ENCODE peak calls at places on chromosomes 5 and 9, in nine cellular contexts. One of them, this sample, is unnamed.

GRCh38 chr9:2872307-2872940 is 28.5 kb upstream of the PUM3 start:
- DNase-seq in fibroblast of the aortic adventitia: peak; percentile 48
- DNase-seq in T47D: peak; percentile 51
- DNase-seq in sigmoid colon: no peak
- DNase-seq in activated naive CD8-positive, alpha-beta T cell treated with anti-CD3 and anti-CD28 coated beads, Interleukin-2, amount 10 ng/mL, durations not matched to agents 7 days and 5 days: no peak
- DNase-seq in hypothalamus: no peak
- DNase-seq in G401: peak; percentile 78
- DNase-seq in stimulated activated CD8-positive, alpha-beta memory T cell treated with anti-CD3 and anti-CD28 coated beads, Interleukin-12 subunit alpha, Interleukin-12 subunit beta, amount 100 ng/mL, for 1 hour: no peak
- DNase-seq in lung: no peak
- DNase-seq in this sample: peak; percentile 75

GRCh38 chr5:142568271-142568995 is 117.5 kb downstream of the FGF1 start:
- DNase-seq in fibroblast of the aortic adventitia: peak; percentile 41
- DNase-seq in T47D: no peak
- DNase-seq in sigmoid colon: peak; percentile 72
- DNase-seq in activated naive CD8-positive, alpha-beta T cell treated with anti-CD3 and anti-CD28 coated beads, Interleukin-2, amount 10 ng/mL, durations not matched to agents 7 days and 5 days: no peak
- DNase-seq in hypothalamus: no peak
- DNase-seq in G401: no peak
- DNase-seq in stimulated activated CD8-positive, alpha-beta memory T cell treated with anti-CD3 and anti-CD28 coated beads, Interleukin-12 subunit alpha, Interleukin-12 subunit beta, amount 100 ng/mL, for 1 hour: no peak
- DNase-seq in lung: no peak
- DNase-seq in this sample: no peak

GRCh38 chr5:59757442-59757841 is 136.1 kb downstream of the PDE4D start:
- DNase-seq in fibroblast of the aortic adventitia: no peak
- DNase-seq in T47D: no peak
- DNase-seq in sigmoid colon: no peak
- DNase-seq in activated naive CD8-positive, alpha-beta T cell treated with anti-CD3 and anti-CD28 coated beads, Interleukin-2, amount 10 ng/mL, durations not matched to agents 7 days and 5 days: no peak
- DNase-seq in hypothalamus: no peak
- DNase-seq in G401: no peak
- DNase-seq in stimulated activated CD8-positive, alpha-beta memory T cell treated with anti-CD3 and anti-CD28 coated beads, Interleukin-12 subunit alpha, Interleukin-12 subunit beta, amount 100 ng/mL, for 1 hour: no peak
- DNase-seq in lung: no peak
- DNase-seq in this sample: no peak

GRCh38 chr9:92948632-92949031 is 1.3 kb downstream of the FGD3 start:
- DNase-seq in fibroblast of the aortic adventitia: no peak
- DNase-seq in T47D: peak; percentile 42
- DNase-seq in sigmoid colon: no peak
- DNase-seq in activated naive CD8-positive, alpha-beta T cell treated with anti-CD3 and anti-CD28 coated beads, Interleukin-2, amount 10 ng/mL, durations not matched to agents 7 days and 5 days: no peak
- DNase-seq in hypothalamus: no peak
- DNase-seq in G401: no peak
- DNase-seq in stimulated activated CD8-positive, alpha-beta memory T cell treated with anti-CD3 and anti-CD28 coated beads, Interleukin-12 subunit alpha, Interleukin-12 subunit beta, amount 100 ng/mL, for 1 hour: no peak
- DNase-seq in lung: no peak
- DNase-seq in this sample: no peak

GRCh38 chr5:73093943-73094342 is 26.4 kb upstream of the TMEM171 start:
- DNase-seq in fibroblast of the aortic adventitia: peak; percentile 63
- DNase-seq in T47D: no peak
- DNase-seq in sigmoid colon: no peak
- DNase-seq in activated naive CD8-positive, alpha-beta T cell treated with anti-CD3 and anti-CD28 coated beads, Interleukin-2, amount 10 ng/mL, durations not matched to agents 7 days and 5 days: no peak
- DNase-seq in hypothalamus: no peak
- DNase-seq in G401: no peak
- DNase-seq in stimulated activated CD8-positive, alpha-beta memory T cell treated with anti-CD3 and anti-CD28 coated beads, Interleukin-12 subunit alpha, Interleukin-12 subunit beta, amount 100 ng/mL, for 1 hour: no peak
- DNase-seq in lung: no peak
- DNase-seq in this sample: no peak

GRCh38 chr5:154844800-154845199 is 5.6 kb downstream of the FAXDC2 start:
- DNase-seq in fibroblast of the aortic adventitia: no peak
- DNase-seq in T47D: peak; percentile 91
- DNase-seq in sigmoid colon: no peak
- DNase-seq in activated naive CD8-positive, alpha-beta T cell treated with anti-CD3 and anti-CD28 coated beads, Interleukin-2, amount 10 ng/mL, durations not matched to agents 7 days and 5 days: no peak
- DNase-seq in hypothalamus: no peak
- DNase-seq in G401: no peak
- DNase-seq in stimulated activated CD8-positive, alpha-beta memory T cell treated with anti-CD3 and anti-CD28 coated beads, Interleukin-12 subunit alpha, Interleukin-12 subunit beta, amount 100 ng/mL, for 1 hour: no peak
- DNase-seq in lung: no peak
- DNase-seq in this sample: no peak

GRCh38 chr9:130962418-130963316 is 23.6 kb upstream of the FIBCD1 start:
- DNase-seq in fibroblast of the aortic adventitia: peak; percentile 92
- DNase-seq in T47D: no peak
- DNase-seq in sigmoid colon: no peak
- DNase-seq in activated naive CD8-positive, alpha-beta T cell treated with anti-CD3 and anti-CD28 coated beads, Interleukin-2, amount 10 ng/mL, durations not matched to agents 7 days and 5 days: no peak
- DNase-seq in hypothalamus: no peak
- DNase-seq in G401: no peak
- DNase-seq in stimulated activated CD8-positive, alpha-beta memory T cell treated with anti-CD3 and anti-CD28 coated beads, Interleukin-12 subunit alpha, Interleukin-12 subunit beta, amount 100 ng/mL, for 1 hour: no peak
- DNase-seq in lung: peak; percentile 34
- DNase-seq in this sample: no peak

GRCh38 chr5:124371121-124371706 is 375.2 kb downstream of the ZNF608 start:
- DNase-seq in fibroblast of the aortic adventitia: peak; percentile 65
- DNase-seq in T47D: no peak
- DNase-seq in sigmoid colon: peak; percentile 81
- DNase-seq in activated naive CD8-positive, alpha-beta T cell treated with anti-CD3 and anti-CD28 coated beads, Interleukin-2, amount 10 ng/mL, durations not matched to agents 7 days and 5 days: no peak
- DNase-seq in hypothalamus: no peak
- DNase-seq in G401: no peak
- DNase-seq in stimulated activated CD8-positive, alpha-beta memory T cell treated with anti-CD3 and anti-CD28 coated beads, Interleukin-12 subunit alpha, Interleukin-12 subunit beta, amount 100 ng/mL, for 1 hour: no peak
- DNase-seq in lung: no peak
- DNase-seq in this sample: no peak

GRCh38 chr9:123364241-123364824 is 8.3 kb downstream of the CRB2 start:
- DNase-seq in fibroblast of the aortic adventitia: peak; percentile 13
- DNase-seq in T47D: no peak
- DNase-seq in sigmoid colon: no peak
- DNase-seq in activated naive CD8-positive, alpha-beta T cell treated with anti-CD3 and anti-CD28 coated beads, Interleukin-2, amount 10 ng/mL, durations not matched to agents 7 days and 5 days: no peak
- DNase-seq in hypothalamus: no peak
- DNase-seq in G401: no peak
- DNase-seq in stimulated activated CD8-positive, alpha-beta memory T cell treated with anti-CD3 and anti-CD28 coated beads, Interleukin-12 subunit alpha, Interleukin-12 subunit beta, amount 100 ng/mL, for 1 hour: no peak
- DNase-seq in lung: no peak
- DNase-seq in this sample: peak; percentile 86

GRCh38 chr5:86881493-86882090 is 263.9 kb downstream of the COX7C start:
- DNase-seq in fibroblast of the aortic adventitia: no peak
- DNase-seq in T47D: no peak
- DNase-seq in sigmoid colon: no peak
- DNase-seq in activated naive CD8-positive, alpha-beta T cell treated with anti-CD3 and anti-CD28 coated beads, Interleukin-2, amount 10 ng/mL, durations not matched to agents 7 days and 5 days: no peak
- DNase-seq in hypothalamus: no peak
- DNase-seq in G401: no peak
- DNase-seq in stimulated activated CD8-positive, alpha-beta memory T cell treated with anti-CD3 and anti-CD28 coated beads, Interleukin-12 subunit alpha, Interleukin-12 subunit beta, amount 100 ng/mL, for 1 hour: no peak
- DNase-seq in lung: no peak
- DNase-seq in this sample: no peak

GRCh38 chr9:136567651-136568287 is 21.9 kb upstream of the NOTCH1 start:
- DNase-seq in fibroblast of the aortic adventitia: peak; percentile 60
- DNase-seq in T47D: peak; percentile 89
- DNase-seq in sigmoid colon: peak; percentile 96
- DNase-seq in activated naive CD8-positive, alpha-beta T cell treated with anti-CD3 and anti-CD28 coated beads, Interleukin-2, amount 10 ng/mL, durations not matched to agents 7 days and 5 days: no peak
- DNase-seq in hypothalamus: no peak
- DNase-seq in G401: no peak
- DNase-seq in stimulated activated CD8-positive, alpha-beta memory T cell treated with anti-CD3 and anti-CD28 coated beads, Interleukin-12 subunit alpha, Interleukin-12 subunit beta, amount 100 ng/mL, for 1 hour: no peak
- DNase-seq in lung: peak; percentile 55
- DNase-seq in this sample: no peak

GRCh38 chr5:180601591-180602480 is 10.5 kb upstream of the SCGB3A1 start:
- DNase-seq in fibroblast of the aortic adventitia: no peak
- DNase-seq in T47D: no peak
- DNase-seq in sigmoid colon: peak; percentile 59
- DNase-seq in activated naive CD8-positive, alpha-beta T cell treated with anti-CD3 and anti-CD28 coated beads, Interleukin-2, amount 10 ng/mL, durations not matched to agents 7 days and 5 days: peak; percentile 10
- DNase-seq in hypothalamus: no peak
- DNase-seq in G401: no peak
- DNase-seq in stimulated activated CD8-positive, alpha-beta memory T cell treated with anti-CD3 and anti-CD28 coated beads, Interleukin-12 subunit alpha, Interleukin-12 subunit beta, amount 100 ng/mL, for 1 hour: no peak
- DNase-seq in lung: no peak
- DNase-seq in this sample: no peak

GRCh38 chr5:9613360-9613759 is 16.8 kb downstream of the TAS2R1 start:
- DNase-seq in fibroblast of the aortic adventitia: no peak
- DNase-seq in T47D: no peak
- DNase-seq in sigmoid colon: no peak
- DNase-seq in activated naive CD8-positive, alpha-beta T cell treated with anti-CD3 and anti-CD28 coated beads, Interleukin-2, amount 10 ng/mL, durations not matched to agents 7 days and 5 days: no peak
- DNase-seq in hypothalamus: no peak
- DNase-seq in G401: no peak
- DNase-seq in stimulated activated CD8-positive, alpha-beta memory T cell treated with anti-CD3 and anti-CD28 coated beads, Interleukin-12 subunit alpha, Interleukin-12 subunit beta, amount 100 ng/mL, for 1 hour: no peak
- DNase-seq in lung: no peak
- DNase-seq in this sample: no peak

GRCh38 chr5:27702339-27702820 is 664.0 kb upstream of the CDH9 start:
- DNase-seq in fibroblast of the aortic adventitia: peak; percentile 67
- DNase-seq in T47D: no peak
- DNase-seq in sigmoid colon: no peak
- DNase-seq in activated naive CD8-positive, alpha-beta T cell treated with anti-CD3 and anti-CD28 coated beads, Interleukin-2, amount 10 ng/mL, durations not matched to agents 7 days and 5 days: no peak
- DNase-seq in hypothalamus: no peak
- DNase-seq in G401: no peak
- DNase-seq in stimulated activated CD8-positive, alpha-beta memory T cell treated with anti-CD3 and anti-CD28 coated beads, Interleukin-12 subunit alpha, Interleukin-12 subunit beta, amount 100 ng/mL, for 1 hour: no peak
- DNase-seq in lung: no peak
- DNase-seq in this sample: no peak

GRCh38 chr5:120624021-120624563 is 160.0 kb downstream of the PRR16 start:
- DNase-seq in fibroblast of the aortic adventitia: peak; percentile 90
- DNase-seq in T47D: no peak
- DNase-seq in sigmoid colon: no peak
- DNase-seq in activated naive CD8-positive, alpha-beta T cell treated with anti-CD3 and anti-CD28 coated beads, Interleukin-2, amount 10 ng/mL, durations not matched to agents 7 days and 5 days: no peak
- DNase-seq in hypothalamus: no peak
- DNase-seq in G401: no peak
- DNase-seq in stimulated activated CD8-positive, alpha-beta memory T cell treated with anti-CD3 and anti-CD28 coated beads, Interleukin-12 subunit alpha, Interleukin-12 subunit beta, amount 100 ng/mL, for 1 hour: no peak
- DNase-seq in lung: no peak
- DNase-seq in this sample: no peak

GRCh38 chr9:99103505-99103904 is 1.4 kb upstream of the TGFBR1 start:
- DNase-seq in fibroblast of the aortic adventitia: no peak
- DNase-seq in T47D: no peak
- DNase-seq in sigmoid colon: no peak
- DNase-seq in activated naive CD8-positive, alpha-beta T cell treated with anti-CD3 and anti-CD28 coated beads, Interleukin-2, amount 10 ng/mL, durations not matched to agents 7 days and 5 days: no peak
- DNase-seq in hypothalamus: no peak
- DNase-seq in G401: peak; percentile 48
- DNase-seq in stimulated activated CD8-positive, alpha-beta memory T cell treated with anti-CD3 and anti-CD28 coated beads, Interleukin-12 subunit alpha, Interleukin-12 subunit beta, amount 100 ng/mL, for 1 hour: no peak
- DNase-seq in lung: no peak
- DNase-seq in this sample: no peak

GRCh38 chr9:113523421-113524141 is 60.1 kb downstream of the RGS3 start:
- DNase-seq in fibroblast of the aortic adventitia: no peak
- DNase-seq in T47D: no peak
- DNase-seq in sigmoid colon: no peak
- DNase-seq in activated naive CD8-positive, alpha-beta T cell treated with anti-CD3 and anti-CD28 coated beads, Interleukin-2, amount 10 ng/mL, durations not matched to agents 7 days and 5 days: peak; percentile 60
- DNase-seq in hypothalamus: no peak
- DNase-seq in G401: no peak
- DNase-seq in stimulated activated CD8-positive, alpha-beta memory T cell treated with anti-CD3 and anti-CD28 coated beads, Interleukin-12 subunit alpha, Interleukin-12 subunit beta, amount 100 ng/mL, for 1 hour: peak; percentile 57
- DNase-seq in lung: peak; percentile 60
- DNase-seq in this sample: peak; percentile 65

GRCh38 chr5:117143381-117143780 is 568.8 kb upstream of the SEMA6A start:
- DNase-seq in fibroblast of the aortic adventitia: no peak
- DNase-seq in T47D: no peak
- DNase-seq in sigmoid colon: no peak
- DNase-seq in activated naive CD8-positive, alpha-beta T cell treated with anti-CD3 and anti-CD28 coated beads, Interleukin-2, amount 10 ng/mL, durations not matched to agents 7 days and 5 days: no peak
- DNase-seq in hypothalamus: no peak
- DNase-seq in G401: no peak
- DNase-seq in stimulated activated CD8-positive, alpha-beta memory T cell treated with anti-CD3 and anti-CD28 coated beads, Interleukin-12 subunit alpha, Interleukin-12 subunit beta, amount 100 ng/mL, for 1 hour: no peak
- DNase-seq in lung: no peak
- DNase-seq in this sample: no peak

GRCh38 chr9:11319477-11320060 is 706.8 kb upstream of the PTPRD start:
- DNase-seq in fibroblast of the aortic adventitia: no peak
- DNase-seq in T47D: peak; percentile 58
- DNase-seq in sigmoid colon: no peak
- DNase-seq in activated naive CD8-positive, alpha-beta T cell treated with anti-CD3 and anti-CD28 coated beads, Interleukin-2, amount 10 ng/mL, durations not matched to agents 7 days and 5 days: no peak
- DNase-seq in hypothalamus: no peak
- DNase-seq in G401: peak; percentile 37
- DNase-seq in stimulated activated CD8-positive, alpha-beta memory T cell treated with anti-CD3 and anti-CD28 coated beads, Interleukin-12 subunit alpha, Interleukin-12 subunit beta, amount 100 ng/mL, for 1 hour: no peak
- DNase-seq in lung: no peak
- DNase-seq in this sample: peak; percentile 64

GRCh38 chr9:135605238-135605781 is 34.0 kb downstream of the GLT6D1 start:
- DNase-seq in fibroblast of the aortic adventitia: no peak
- DNase-seq in T47D: no peak
- DNase-seq in sigmoid colon: peak; percentile 42
- DNase-seq in activated naive CD8-positive, alpha-beta T cell treated with anti-CD3 and anti-CD28 coated beads, Interleukin-2, amount 10 ng/mL, durations not matched to agents 7 days and 5 days: peak; percentile 18
- DNase-seq in hypothalamus: no peak
- DNase-seq in G401: peak; percentile 53
- DNase-seq in stimulated activated CD8-positive, alpha-beta memory T cell treated with anti-CD3 and anti-CD28 coated beads, Interleukin-12 subunit alpha, Interleukin-12 subunit beta, amount 100 ng/mL, for 1 hour: no peak
- DNase-seq in lung: no peak
- DNase-seq in this sample: peak; percentile 37

GRCh38 chr5:124061663-124062062 is 549.7 kb downstream of the CSNK1G3 start:
- DNase-seq in fibroblast of the aortic adventitia: peak; percentile 61
- DNase-seq in T47D: peak; percentile 47
- DNase-seq in sigmoid colon: peak; percentile 67
- DNase-seq in activated naive CD8-positive, alpha-beta T cell treated with anti-CD3 and anti-CD28 coated beads, Interleukin-2, amount 10 ng/mL, durations not matched to agents 7 days and 5 days: no peak
- DNase-seq in hypothalamus: no peak
- DNase-seq in G401: no peak
- DNase-seq in stimulated activated CD8-positive, alpha-beta memory T cell treated with anti-CD3 and anti-CD28 coated beads, Interleukin-12 subunit alpha, Interleukin-12 subunit beta, amount 100 ng/mL, for 1 hour: no peak
- DNase-seq in lung: peak; percentile 81
- DNase-seq in this sample: no peak

GRCh38 chr5:97297063-97297715 is 114.1 kb upstream of the RIOK2 start:
- DNase-seq in fibroblast of the aortic adventitia: peak; percentile 1
- DNase-seq in T47D: peak; percentile 78
- DNase-seq in sigmoid colon: no peak
- DNase-seq in activated naive CD8-positive, alpha-beta T cell treated with anti-CD3 and anti-CD28 coated beads, Interleukin-2, amount 10 ng/mL, durations not matched to agents 7 days and 5 days: no peak
- DNase-seq in hypothalamus: no peak
- DNase-seq in G401: peak; percentile 8
- DNase-seq in stimulated activated CD8-positive, alpha-beta memory T cell treated with anti-CD3 and anti-CD28 coated beads, Interleukin-12 subunit alpha, Interleukin-12 subunit beta, amount 100 ng/mL, for 1 hour: no peak
- DNase-seq in lung: no peak
- DNase-seq in this sample: peak; percentile 38

GRCh38 chr9:127634021-127634420 is 21.9 kb downstream of the STXBP1 start:
- DNase-seq in fibroblast of the aortic adventitia: no peak
- DNase-seq in T47D: no peak
- DNase-seq in sigmoid colon: no peak
- DNase-seq in activated naive CD8-positive, alpha-beta T cell treated with anti-CD3 and anti-CD28 coated beads, Interleukin-2, amount 10 ng/mL, durations not matched to agents 7 days and 5 days: no peak
- DNase-seq in hypothalamus: no peak
- DNase-seq in G401: no peak
- DNase-seq in stimulated activated CD8-positive, alpha-beta memory T cell treated with anti-CD3 and anti-CD28 coated beads, Interleukin-12 subunit alpha, Interleukin-12 subunit beta, amount 100 ng/mL, for 1 hour: no peak
- DNase-seq in lung: no peak
- DNase-seq in this sample: no peak